ENCODE peak calls at places on chromosomes 7 and 10, in five cellular contexts. Z is HCT116, I is left ventricle myocardium inferior, Q is heart left ventricle, B is colonic mucosa. V is an unnamed sample. For H3K36me3 and H3K4me1, the result is how much of the 10 kb centered on the place peaks cover.

GRCh38 chr7:150514748-150515222 is at the start of gene GIMAP7:
- DNase-seq in B (peak), Q (no peak), Z (no peak), I (no peak), V (peak)

GRCh38 chr7:158819571-158820203 is 9.6 kb downstream of the ESYT2 start:
- DNase-seq in B (no peak), Q (no peak), Z (no peak), I (no peak), V (no peak)

GRCh38 chr10:130884456-130884855 is 427.1 kb downstream of the TCERG1L start:
- DNase-seq in I (no peak), Q (no peak), Z (no peak), B (no peak), V (no peak)

GRCh38 chr10:112713411-112713810 is 236.6 kb upstream of the TCF7L2 start:
- DNase-seq in Q (no peak), I (no peak), Z (no peak), B (no peak), V (no peak)

GRCh38 chr10:77912576-77912975 is 14.0 kb downstream of the DLG5 start:
- DNase-seq in Z (no peak), B (no peak), I (no peak), Q (no peak), V (no peak)

GRCh38 chr7:101859411-101860106 is 42.1 kb downstream of the CUX1 start:
- DNase-seq in B (no peak), Z (no peak), Q (no peak), I (no peak), V (no peak)

GRCh38 chr10:30111340-30111980 is 52.1 kb upstream of the JCAD start:
- DNase-seq in I (no peak), Z (no peak), Q (no peak), B (no peak), V (no peak)

GRCh38 chr10:21317902-21318301 is 207.6 kb downstream of the SKIDA1 start:
- DNase-seq in Q (no peak), Z (no peak), B (no peak), I (no peak), V (no peak)

GRCh38 chr10:17713133-17713532 is 38.9 kb upstream of the TMEM236 start:
- DNase-seq in Z (no peak), B (no peak), I (no peak), Q (no peak), V (no peak)

GRCh38 chr7:72109566-72109965 is 302.6 kb downstream of the CALN1 start:
- DNase-seq in Z (no peak), I (no peak), Q (no peak), B (no peak), V (no peak)

GRCh38 chr10:72013202-72013945 is 49.2 kb downstream of the CHST3 start:
- DNase-seq in B (no peak), Z (no peak), Q (peak), I (peak), V (no peak)

GRCh38 chr7:72190919-72191318 is 221.2 kb downstream of the CALN1 start:
- DNase-seq in B (no peak), Z (no peak), Q (no peak), I (no peak), V (no peak)

GRCh38 chr7:50854831-50855230 is 72.1 kb upstream of the GRB10 start:
- DNase-seq in I (no peak), Q (no peak), B (no peak), Z (no peak), V (no peak)

GRCh38 chr7:90701021-90701420 is 104.9 kb downstream of the CDK14 start:
- DNase-seq in B (no peak), Q (no peak), I (no peak), Z (no peak), V (no peak)

GRCh38 chr10:28530751-28531150 is 2.2 kb upstream of the WAC start:
- DNase-seq in I (no peak), Q (no peak), B (no peak), Z (no peak), V (no peak)

GRCh38 chr10:28533315-28533564 is 322 bp downstream of the WAC start:
- DNase-seq in Z (no peak), I (no peak), B (no peak), Q (no peak), V (no peak)

GRCh38 chr10:28532223-28532508 is 752 bp upstream of the WAC start:
- DNase-seq in Z (no peak), I (no peak), Q (peak), B (peak), V (no peak)

GRCh38 chr10:28533571-28534304 is 820 bp downstream of the WAC start:
- DNase-seq in I (peak), Z (no peak), B (peak), Q (peak), V (peak)

GRCh38 chr10:28532509-28533314 is at the start of gene WAC:
- DNase-seq in I (peak), Z (peak), B (peak), Q (peak), V (peak)
- H3K4me3 ChIP-seq in I (peak), Z (peak), B (peak), Q (peak), V (peak)

DNA sequence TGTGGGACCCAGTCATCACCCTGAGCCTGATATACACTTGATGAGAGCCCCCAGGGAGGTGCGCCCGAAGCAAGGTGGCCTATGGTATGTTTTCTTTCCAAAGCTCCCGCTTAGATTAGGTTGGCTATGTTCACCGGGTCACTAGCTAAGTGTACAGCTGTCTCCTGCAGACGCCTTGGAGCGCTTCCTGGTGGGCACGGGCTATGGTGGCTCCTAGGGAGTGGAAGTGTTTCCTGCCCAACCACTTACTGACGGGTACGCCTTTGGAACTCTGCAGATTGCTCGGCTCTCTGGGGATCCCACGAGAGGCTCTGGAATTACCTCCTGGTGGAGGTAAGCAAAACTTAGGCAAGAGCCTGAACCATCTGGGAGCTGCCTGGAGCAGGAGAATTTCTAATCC is 83.6 kb upstream of the CXCL12 start:
- DNase-seq in I (no peak), B (no peak), Q (no peak), Z (no peak), V (no peak)
- H3K36me3 ChIP-seq in I (under half), B (under half), Q (under half), Z (under half), V (under half)

GRCh38 chr10:124645496-124646095 is 98.6 kb downstream of the FAM53B start:
- DNase-seq in I (no peak), Q (no peak), Z (no peak), B (no peak), V (no peak)
- H3K4me1 ChIP-seq in I (half or more), Q (half or more), Z (under half), B (under half), V (under half)

GRCh38 chr7:108003591-108003935 is 602 bp upstream of the LAMB1 start:
- DNase-seq in Q (no peak), Z (no peak), B (no peak), I (no peak), V (no peak)
- H3K4me3 ChIP-seq in Q (peak), Z (peak), B (peak), I (peak), V (no peak)

GRCh38 chr7:105277341-105277740 is 111.4 kb downstream of the SRPK2 start:
- DNase-seq in B (no peak), Z (no peak), I (no peak), Q (no peak), V (no peak)

GRCh38 chr7:105278565-105278964 is 110.2 kb downstream of the SRPK2 start:
- DNase-seq in Z (no peak), Q (no peak), I (no peak), B (no peak), V (no peak)

GRCh38 chr7:105278973-105279687 is 109.6 kb downstream of the SRPK2 start:
- DNase-seq in Q (no peak), Z (no peak), B (no peak), I (no peak), V (no peak)

GRCh38 chr7:105281966-105282365 is 106.8 kb downstream of the SRPK2 start:
- DNase-seq in B (no peak), I (no peak), Q (no peak), Z (no peak), V (no peak)

GRCh38 chr7:105279688-105280007 is 109.1 kb downstream of the SRPK2 start:
- DNase-seq in Q (no peak), B (no peak), Z (no peak), I (no peak), V (no peak)
- H3K36me3 ChIP-seq in Q (under half), B (under half), Z (under half), I (under half), V (under half)

GRCh38 chr10:110352930-110353243 is 48.2 kb upstream of the SMNDC1 start:
- DNase-seq in Q (no peak), B (no peak), Z (no peak), I (no peak), V (no peak)
- H3K4me1 ChIP-seq in Q (under half), B (under half), Z (under half), I (under half), V (under half)

GRCh38 chr7:88357794-88358533 is 51.3 kb upstream of the STEAP4 start:
- DNase-seq in Q (no peak), B (no peak), Z (no peak), I (no peak), V (no peak)
- H3K4me3 ChIP-seq in Q (no peak), B (no peak), Z (no peak), I (peak), V (no peak)

V was measured in aorta.